ENCODE peak calls at places on chromosomes 11 and 22, in four cellular contexts. One of them, this sample, is unnamed.

GRCh38 chr11:17730608-17731462 is 3.7 kb upstream of the KCNC1 start:
- DNase-seq in BJ: no peak
- DNase-seq in tibial artery: peak
- DNase-seq in tibial nerve: peak
- DNase-seq in this sample: peak

GRCh38 chr11:875769-876301 is 33.2 kb downstream of the TSPAN4 start:
- DNase-seq in tibial artery: no peak
- DNase-seq in tibial nerve: no peak
- DNase-seq in BJ: no peak
- DNase-seq in this sample: no peak

GRCh38 chr22:50473088-50473487 is 1.7 kb downstream of the SBF1 start:
- DNase-seq in tibial nerve: no peak
- DNase-seq in tibial artery: no peak
- DNase-seq in BJ: no peak
- DNase-seq in this sample: no peak

GRCh38 chr11:119741369-119742262 is 12.6 kb upstream of the NECTIN1 start:
- DNase-seq in BJ: no peak
- DNase-seq in tibial artery: no peak
- DNase-seq in tibial nerve: no peak
- DNase-seq in this sample: no peak

GRCh38 chr11:2294340-2295290 is 7.1 kb downstream of the C11orf21 start:
- DNase-seq in BJ: no peak
- DNase-seq in tibial artery: peak
- DNase-seq in tibial nerve: no peak
- DNase-seq in this sample: no peak

GRCh38 chr11:74397531-74398243 is 546 bp downstream of the PGM2L1 start:
- DNase-seq in BJ: no peak
- DNase-seq in tibial nerve: no peak
- DNase-seq in tibial artery: no peak
- DNase-seq in this sample: no peak

GRCh38 chr22:42208362-42208761 is 62.1 kb downstream of the TCF20 start:
- DNase-seq in tibial nerve: no peak
- DNase-seq in tibial artery: no peak
- DNase-seq in BJ: no peak
- DNase-seq in this sample: no peak

GRCh38 chr11:120068114-120068573 is 69.8 kb downstream of the TRIM29 start:
- DNase-seq in tibial nerve: no peak
- DNase-seq in BJ: peak
- DNase-seq in tibial artery: no peak
- DNase-seq in this sample: no peak

GRCh38 chr11:17734418-17734911 is at the start of gene KCNC1:
- DNase-seq in tibial artery: peak
- DNase-seq in tibial nerve: no peak
- DNase-seq in BJ: no peak
- DNase-seq in this sample: no peak

GRCh38 chr22:31253949-31254348 is 38.3 kb downstream of the PIK3IP1 start:
- DNase-seq in tibial nerve: no peak
- DNase-seq in BJ: no peak
- DNase-seq in tibial artery: no peak
- DNase-seq in this sample: no peak

GRCh38 chr11:126561327-126561893 is 205.9 kb downstream of the ST3GAL4 start:
- DNase-seq in BJ: no peak
- DNase-seq in tibial nerve: no peak
- DNase-seq in tibial artery: no peak
- DNase-seq in this sample: peak

GRCh38 chr11:9089061-9089460 is 2.3 kb downstream of the SCUBE2 start:
- DNase-seq in tibial nerve: no peak
- DNase-seq in tibial artery: no peak
- DNase-seq in BJ: no peak
- DNase-seq in this sample: no peak

GRCh38 chr11:1168721-1169161 is 11.0 kb downstream of the MUC5AC start:
- DNase-seq in tibial nerve: no peak
- DNase-seq in tibial artery: peak
- DNase-seq in BJ: no peak
- DNase-seq in this sample: no peak

GRCh38 chr22:24503137-24503850 is 8.2 kb downstream of the UPB1 start:
- DNase-seq in tibial nerve: no peak
- DNase-seq in BJ: no peak
- DNase-seq in tibial artery: no peak
- DNase-seq in this sample: no peak

GRCh38 chr11:24679686-24680318 is 182.9 kb downstream of the LUZP2 start:
- DNase-seq in tibial artery: no peak
- DNase-seq in BJ: no peak
- DNase-seq in tibial nerve: no peak
- DNase-seq in this sample: no peak

GRCh38 chr22:46539169-46539568 is 1.7 kb upstream of the CELSR1 start:
- DNase-seq in BJ: no peak
- DNase-seq in tibial nerve: no peak
- DNase-seq in tibial artery: no peak
- DNase-seq in this sample: no peak

GRCh38 chr22:19223617-19224016 is 45.1 kb upstream of the SLC25A1 start:
- DNase-seq in tibial artery: no peak
- DNase-seq in BJ: no peak
- DNase-seq in tibial nerve: no peak
- DNase-seq in this sample: no peak

GRCh38 chr22:23289851-23290724 is 109.8 kb downstream of the BCR start:
- DNase-seq in tibial nerve: peak
- DNase-seq in tibial artery: peak
- DNase-seq in BJ: no peak
- DNase-seq in this sample: no peak

GRCh38 chr11:65503923-65504670 is 5.3 kb downstream of the MALAT1 start:
- DNase-seq in BJ: no peak
- DNase-seq in tibial artery: no peak
- DNase-seq in tibial nerve: no peak
- DNase-seq in this sample: no peak

GRCh38 chr11:18046116-18046777 is at the start of gene TPH1:
- DNase-seq in BJ: no peak
- DNase-seq in tibial nerve: no peak
- DNase-seq in tibial artery: peak
- DNase-seq in this sample: no peak

GRCh38 chr11:76859708-76860233 is 947 bp upstream of the ACER3 start:
- DNase-seq in BJ: no peak
- DNase-seq in tibial artery: no peak
- DNase-seq in tibial nerve: no peak
- DNase-seq in this sample: no peak

GRCh38 chr11:106087815-106088435 is 10.5 kb downstream of the AASDHPPT start:
- DNase-seq in tibial nerve: peak
- DNase-seq in BJ: no peak
- DNase-seq in tibial artery: no peak
- DNase-seq in this sample: no peak

GRCh38 chr11:31802609-31802989 is 8.5 kb downstream of the PAX6 start:
- DNase-seq in tibial nerve: no peak
- DNase-seq in BJ: no peak
- DNase-seq in tibial artery: no peak
- DNase-seq in this sample: no peak
- TF ChIP-seq CTCF in tibial nerve: no peak
- TF ChIP-seq CTCF in BJ: no peak
- TF ChIP-seq CTCF in tibial artery: no peak
- TF ChIP-seq CTCF in this sample: no peak

GRCh38 chr11:44464741-44465140 is 100.7 kb upstream of the CD82 start:
- DNase-seq in tibial artery: no peak
- DNase-seq in tibial nerve: no peak
- DNase-seq in BJ: no peak
- DNase-seq in this sample: no peak
- TF ChIP-seq CTCF in tibial artery: no peak
- TF ChIP-seq CTCF in tibial nerve: no peak
- TF ChIP-seq CTCF in BJ: no peak
- TF ChIP-seq CTCF in this sample: no peak

DNA sequence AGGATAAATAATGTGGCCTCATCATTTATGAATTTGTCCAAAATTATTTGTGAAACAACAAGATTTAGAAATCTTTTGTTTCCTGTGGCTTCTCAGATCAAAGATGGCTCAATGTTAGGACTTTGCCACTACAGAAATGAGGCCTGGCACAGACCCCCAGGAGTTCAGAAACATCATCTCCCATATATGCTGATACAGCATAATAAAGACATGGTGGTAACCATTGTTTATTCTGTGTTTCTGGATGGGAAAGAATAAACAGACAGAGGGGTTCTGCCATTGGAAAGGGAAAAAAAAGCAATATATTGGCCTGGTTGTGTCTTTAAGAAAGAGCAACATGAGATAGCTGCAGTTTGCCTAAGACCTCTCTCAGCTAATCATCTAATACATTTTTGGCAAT is 6.9 kb downstream of the OR5AN1 start:
- DNase-seq in tibial artery: no peak
- DNase-seq in BJ: no peak
- DNase-seq in tibial nerve: no peak
- DNase-seq in this sample: no peak
- TF ChIP-seq CTCF in tibial artery: no peak
- TF ChIP-seq CTCF in BJ: no peak
- TF ChIP-seq CTCF in tibial nerve: no peak
- TF ChIP-seq CTCF in this sample: no peak

DNA sequence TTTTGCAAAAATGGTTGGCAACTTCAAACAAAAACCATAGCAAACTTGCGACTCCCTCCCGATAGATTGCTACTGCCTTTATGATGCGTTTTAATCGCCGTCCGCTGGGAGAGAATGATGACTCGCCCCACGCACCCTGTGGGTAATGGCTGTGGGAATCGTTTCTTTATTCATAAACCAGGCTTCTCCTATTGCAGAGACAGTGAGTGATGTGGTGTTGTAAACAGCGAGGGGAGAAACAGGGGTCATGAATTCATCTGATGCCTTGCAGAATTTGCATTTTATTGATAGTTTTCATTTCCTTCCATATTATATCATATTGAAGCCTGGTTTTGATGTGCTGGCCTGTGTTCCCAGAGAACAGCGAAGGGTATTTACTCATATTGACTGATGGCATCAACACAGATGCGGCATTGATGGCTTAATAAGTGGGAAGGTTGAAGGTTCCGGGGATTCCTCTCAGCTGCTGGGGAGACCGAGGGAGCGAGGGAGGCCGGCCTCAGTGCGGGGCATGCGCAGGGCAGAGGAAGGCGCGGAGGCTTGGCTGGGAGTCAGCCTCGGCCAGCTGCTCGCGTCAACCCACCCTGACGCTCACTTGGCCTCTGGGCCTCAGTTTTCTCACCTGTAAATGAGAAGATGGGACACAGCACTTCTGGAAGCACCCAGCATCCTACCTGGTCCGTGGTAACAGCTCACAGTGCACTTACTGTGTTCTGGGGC is 41.3 kb downstream of the ARHGAP8 start:
- DNase-seq in BJ: no peak
- DNase-seq in tibial artery: no peak
- DNase-seq in tibial nerve: no peak
- DNase-seq in this sample: no peak
- TF ChIP-seq CTCF in BJ: no peak
- TF ChIP-seq CTCF in tibial artery: no peak
- TF ChIP-seq CTCF in tibial nerve: no peak
- TF ChIP-seq CTCF in this sample: no peak

GRCh38 chr11:116190861-116191260 is 581.9 kb downstream of the BUD13 start:
- DNase-seq in BJ: no peak
- DNase-seq in tibial nerve: no peak
- DNase-seq in tibial artery: no peak
- DNase-seq in this sample: no peak

GRCh38 chr11:116187026-116187425 is 585.8 kb downstream of the BUD13 start:
- DNase-seq in BJ: no peak
- DNase-seq in tibial artery: no peak
- DNase-seq in tibial nerve: no peak
- DNase-seq in this sample: no peak

GRCh38 chr11:116188350-116188749 is 584.4 kb downstream of the BUD13 start:
- DNase-seq in tibial nerve: no peak
- DNase-seq in tibial artery: no peak
- DNase-seq in BJ: no peak
- DNase-seq in this sample: no peak

GRCh38 chr11:116190206-116190605 is 582.6 kb downstream of the BUD13 start:
- DNase-seq in BJ: no peak
- DNase-seq in tibial nerve: no peak
- DNase-seq in tibial artery: no peak
- DNase-seq in this sample: no peak

DNA sequence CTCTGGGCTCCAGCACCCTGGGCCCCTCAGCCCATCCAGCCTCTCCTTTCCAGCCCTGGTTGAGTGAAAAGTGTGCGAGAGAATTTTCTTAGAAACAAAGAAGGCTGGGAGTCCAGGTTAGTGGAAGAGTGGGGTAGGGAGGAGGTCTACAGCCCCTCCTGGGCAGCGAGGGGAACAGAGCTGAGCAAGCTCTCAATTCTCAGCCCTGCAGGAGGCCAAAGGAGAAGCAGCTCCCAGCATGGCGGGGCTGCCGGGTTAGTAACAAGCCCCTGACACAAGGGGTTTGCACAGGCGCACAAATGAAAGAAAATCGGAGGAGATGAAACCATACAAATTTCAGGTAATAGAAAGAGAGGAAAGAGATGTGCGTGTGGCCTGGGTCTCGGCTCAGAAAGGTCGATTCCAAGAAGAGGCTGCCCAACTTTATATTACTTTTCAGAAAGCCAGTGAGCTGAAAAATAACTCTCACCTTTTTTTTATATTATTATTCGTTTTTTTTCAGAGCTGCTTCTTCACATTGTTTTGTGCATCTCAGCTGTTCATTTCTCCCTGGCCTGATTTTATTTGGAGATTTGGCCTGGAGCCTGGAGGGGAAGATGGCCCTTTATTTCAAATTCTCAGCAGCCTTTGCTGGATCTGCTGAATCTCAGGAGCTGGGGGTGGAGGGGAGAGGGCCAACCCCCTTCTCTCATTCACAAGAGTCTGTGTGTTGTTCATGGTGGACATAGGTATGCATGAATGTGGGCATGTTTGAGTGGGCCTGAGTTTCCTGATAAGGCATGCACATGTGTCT is 583.2 kb downstream of the BUD13 start:
- DNase-seq in tibial nerve: no peak
- DNase-seq in BJ: no peak
- DNase-seq in tibial artery: no peak
- DNase-seq in this sample: no peak
- TF ChIP-seq CTCF in tibial nerve: no peak
- TF ChIP-seq CTCF in BJ: no peak
- TF ChIP-seq CTCF in tibial artery: no peak
- TF ChIP-seq CTCF in this sample: no peak

GRCh38 chr11:72787262-72788104 is 6.4 kb downstream of the STARD10 start:
- DNase-seq in BJ: no peak
- DNase-seq in tibial nerve: no peak
- DNase-seq in tibial artery: no peak
- DNase-seq in this sample: no peak
- TF ChIP-seq CTCF in BJ: no peak
- TF ChIP-seq CTCF in tibial nerve: no peak
- TF ChIP-seq CTCF in tibial artery: no peak
- TF ChIP-seq CTCF in this sample: no peak

This sample was measured in AG09319.